ENCODE peak calls at places on chromosomes 13 and 19, in four cellular contexts. Q, M, A and B are unnamed samples.

GRCh38 chr13:101773062-101773461 is 320.6 kb downstream of the ITGBL1 start:
- DNase-seq in M (peak; percentile 9), Q (no peak), A (no peak), B (no peak)

GRCh38 chr13:98221234-98221633 is 44.2 kb upstream of the RNF113B start:
- DNase-seq in Q (no peak), A (no peak), M (no peak), B (no peak)

GRCh38 chr19:2462635-2463421 is 6.1 kb upstream of the LMNB2 start:
- DNase-seq in M (peak; percentile 96), Q (peak; percentile 86), A (peak; percentile 94), B (peak; percentile 96)

GRCh38 chr19:12788682-12789097 is 2.6 kb upstream of the JUNB start:
- DNase-seq in Q (no peak), M (peak; percentile 81), A (peak; percentile 73), B (peak; percentile 77)

GRCh38 chr19:33953023-33953422 is 156.4 kb downstream of the KCTD15 start:
- DNase-seq in M (no peak), A (peak; percentile 35), Q (no peak), B (peak; percentile 37)

GRCh38 chr19:40921005-40921897 is 39.2 kb upstream of the CYP2A7 start:
- DNase-seq in M (no peak), A (peak; percentile 26), Q (no peak), B (no peak)

GRCh38 chr19:2578911-2579677 is 103.2 kb downstream of the GADD45B start:
- DNase-seq in Q (peak; percentile 61), M (peak; percentile 94), A (peak; percentile 89), B (peak; percentile 93)

GRCh38 chr13:39468306-39468705 is 134.7 kb downstream of the LHFPL6 start:
- DNase-seq in M (no peak), A (no peak), Q (no peak), B (no peak)

GRCh38 chr13:42821437-42821836 is 40.1 kb downstream of the FAM216B start:
- DNase-seq in Q (peak; percentile 66), A (no peak), M (peak; percentile 90), B (no peak)